ENCODE peak calls at places on chromosomes 11 and 22, in six cellular contexts. Z is stomach, T is hypothalamus, K is NCI-H1092, L is PC-9, H is CD14-positive monocyte. J is an unnamed sample.

GRCh38 chr22:32583921-32584335 is 109.3 kb downstream of the FBXO7 start:
- DNase-seq in L (no peak), K (no peak), Z (no peak), T (no peak), H (no peak), J (no peak)

GRCh38 chr11:64447717-64448598 is 89.0 kb downstream of the RPS6KA4 start:
- DNase-seq in H (peak; percentile 78), T (peak; percentile 42), L (no peak), Z (peak; percentile 33), K (no peak), J (peak; percentile 32)

GRCh38 chr11:698493-699115 is 3.0 kb downstream of the TMEM80 start:
- DNase-seq in T (no peak), L (no peak), H (no peak), Z (no peak), K (no peak), J (no peak)

GRCh38 chr11:3022300-3022967 is 30.3 kb upstream of the NAP1L4 start:
- DNase-seq in H (peak; percentile 67), Z (no peak), T (no peak), K (no peak), L (no peak), J (no peak)

GRCh38 chr11:124736738-124737137 is 3.0 kb upstream of the NRGN start:
- DNase-seq in H (peak; percentile 67), Z (no peak), L (no peak), K (no peak), T (no peak), J (no peak)

GRCh38 chr11:1829039-1829820 is 5.6 kb upstream of the SYT8 start:
- DNase-seq in L (peak; percentile 72), K (no peak), H (no peak), Z (no peak), T (no peak), J (no peak)

GRCh38 chr11:73838443-73839122 is 38.1 kb downstream of the COA4 start:
- DNase-seq in T (no peak), L (no peak), Z (no peak), H (no peak), K (no peak), J (no peak)

GRCh38 chr11:80873309-80873999 is 1432.6 kb upstream of the TENM4 start:
- DNase-seq in Z (no peak), H (no peak), L (peak; percentile 14), K (no peak), T (no peak), J (no peak)

GRCh38 chr22:20110359-20110985 is 5.4 kb upstream of the RANBP1 start:
- DNase-seq in K (no peak), L (no peak), T (no peak), Z (no peak), H (no peak), J (peak; percentile 6)

GRCh38 chr11:44622721-44623258 is 57.3 kb downstream of the CD82 start:
- DNase-seq in L (no peak), T (no peak), Z (peak; percentile 10), K (no peak), H (peak; percentile 32), J (no peak)

GRCh38 chr11:34639545-34639944 is 18.7 kb downstream of the EHF start:
- DNase-seq in T (no peak), K (no peak), L (no peak), Z (no peak), H (no peak), J (no peak)

GRCh38 chr22:38172489-38173155 is 9.0 kb downstream of the PLA2G6 start:
- DNase-seq in H (no peak), L (peak; percentile 41), T (peak; percentile 39), Z (peak; percentile 93), K (peak; percentile 45), J (peak; percentile 73)

GRCh38 chr11:87897079-87897478 is 278.2 kb downstream of the RAB38 start:
- DNase-seq in Z (no peak), K (no peak), L (no peak), T (no peak), H (no peak), J (no peak)

GRCh38 chr22:40329021-40329456 is 17.3 kb upstream of the ADSL start:
- DNase-seq in Z (no peak), H (no peak), L (no peak), T (no peak), K (no peak), J (no peak)

GRCh38 chr11:57424802-57425564 is 1.9 kb downstream of the SLC43A3 start:
- DNase-seq in K (no peak), L (no peak), H (peak; percentile 98), T (no peak), Z (peak; percentile 56), J (peak; percentile 57)

GRCh38 chr11:1384206-1384965 is 5.3 kb upstream of the BRSK2 start:
- DNase-seq in T (no peak), H (no peak), L (no peak), K (no peak), Z (no peak), J (no peak)

GRCh38 chr11:8227156-8228152 is 36.2 kb downstream of the LMO1 start:
- DNase-seq in H (no peak), Z (no peak), L (no peak), T (no peak), K (no peak), J (no peak)

GRCh38 chr11:62245271-62245753 is 3.3 kb downstream of the SCGB1D2 start:
- DNase-seq in K (no peak), L (peak; percentile 25), Z (peak; percentile 28), T (no peak), H (no peak), J (no peak)

GRCh38 chr11:44886765-44887164 is 63.9 kb downstream of the TP53I11 start:
- DNase-seq in K (no peak), Z (no peak), T (no peak), L (no peak), H (no peak), J (no peak)

GRCh38 chr11:36775157-36775556 is 177.1 kb upstream of the RAG2 start:
- DNase-seq in K (no peak), T (no peak), Z (no peak), L (no peak), H (no peak), J (no peak)

GRCh38 chr11:113730887-113731726 is 25.0 kb upstream of the TMPRSS5 start:
- DNase-seq in K (peak; percentile 54), Z (peak; percentile 45), H (no peak), L (peak; percentile 25), T (peak; percentile 53), J (peak; percentile 16)

GRCh38 chr11:117830674-117831351 is 6.3 kb upstream of the FXYD2 start:
- DNase-seq in Z (peak; percentile 25), L (no peak), H (no peak), K (no peak), T (no peak), J (no peak)

GRCh38 chr11:2772544-2773031 is 72.8 kb upstream of the KCNQ1OT1 start:
- DNase-seq in Z (peak; percentile 23), K (no peak), L (peak; percentile 63), H (peak; percentile 44), T (no peak), J (no peak)

GRCh38 chr11:42311504-42311903 is 852.1 kb upstream of the LRRC4C start:
- DNase-seq in K (no peak), Z (no peak), H (no peak), T (no peak), L (no peak), J (no peak)

GRCh38 chr11:120651836-120652235 is 140.3 kb downstream of the GRIK4 start:
- DNase-seq in T (no peak), K (no peak), L (no peak), H (no peak), Z (no peak), J (no peak)